ENCODE peak calls at places on chromosomes 16 and 17, in four cellular contexts. One of them, this sample, is unnamed. For H3K4me1, the result is how much of the 10 kb centered on the place peaks cover.

GRCh38 chr16:55843105-55843395 is 10.2 kb upstream of the CES1 start:
- DNase-seq in psoas muscle: no peak
- DNase-seq in heart left ventricle: no peak
- DNase-seq in right lobe of liver: no peak
- DNase-seq in this sample: no peak

GRCh38 chr16:84874004-84874435 is 54.2 kb downstream of the CRISPLD2 start:
- DNase-seq in psoas muscle: peak
- DNase-seq in heart left ventricle: peak
- DNase-seq in right lobe of liver: no peak
- DNase-seq in this sample: no peak

GRCh38 chr16:63188076-63188771 is 1152.0 kb upstream of the CDH8 start:
- DNase-seq in psoas muscle: no peak
- DNase-seq in heart left ventricle: no peak
- DNase-seq in right lobe of liver: no peak
- DNase-seq in this sample: no peak

GRCh38 chr17:19386276-19386863 is 620 bp downstream of the MFAP4 start:
- DNase-seq in psoas muscle: peak
- DNase-seq in heart left ventricle: peak
- DNase-seq in right lobe of liver: peak
- DNase-seq in this sample: peak

GRCh38 chr16:89341274-89341673 is 123.8 kb downstream of the ZNF778 start:
- DNase-seq in psoas muscle: peak
- DNase-seq in heart left ventricle: no peak
- DNase-seq in right lobe of liver: no peak
- DNase-seq in this sample: no peak

GRCh38 chr16:77234611-77235010 is 35.4 kb downstream of the SYCE1L start:
- DNase-seq in psoas muscle: no peak
- DNase-seq in heart left ventricle: no peak
- DNase-seq in right lobe of liver: no peak
- DNase-seq in this sample: no peak

GRCh38 chr16:47538472-47538871 is 77.3 kb downstream of the PHKB start:
- DNase-seq in psoas muscle: no peak
- DNase-seq in heart left ventricle: no peak
- DNase-seq in right lobe of liver: no peak
- DNase-seq in this sample: no peak

GRCh38 chr17:72049914-72050313 is 70.9 kb upstream of the SOX9 start:
- DNase-seq in psoas muscle: no peak
- DNase-seq in heart left ventricle: no peak
- DNase-seq in right lobe of liver: no peak
- DNase-seq in this sample: no peak

GRCh38 chr16:81410643-81411235 is 33.9 kb upstream of the CMIP start:
- DNase-seq in psoas muscle: no peak
- DNase-seq in heart left ventricle: no peak
- DNase-seq in right lobe of liver: no peak
- DNase-seq in this sample: no peak

GRCh38 chr17:2982854-2983636 is 80.4 kb downstream of the OR1D5 start:
- DNase-seq in psoas muscle: peak
- DNase-seq in heart left ventricle: peak
- DNase-seq in right lobe of liver: no peak
- DNase-seq in this sample: peak

GRCh38 chr17:57984226-57984890 is 3.7 kb downstream of the VEZF1 start:
- DNase-seq in psoas muscle: no peak
- DNase-seq in heart left ventricle: no peak
- DNase-seq in right lobe of liver: no peak
- DNase-seq in this sample: no peak

GRCh38 chr17:77453613-77454559 is 313.1 kb downstream of the SEC14L1 start:
- DNase-seq in psoas muscle: no peak
- DNase-seq in heart left ventricle: no peak
- DNase-seq in right lobe of liver: peak
- DNase-seq in this sample: peak

GRCh38 chr16:85259115-85259830 is 147.0 kb upstream of the CIBAR2 start:
- DNase-seq in psoas muscle: no peak
- DNase-seq in heart left ventricle: no peak
- DNase-seq in right lobe of liver: no peak
- DNase-seq in this sample: no peak

GRCh38 chr16:85203462-85203813 is 91.2 kb upstream of the CIBAR2 start:
- DNase-seq in psoas muscle: no peak
- DNase-seq in heart left ventricle: no peak
- DNase-seq in right lobe of liver: no peak
- DNase-seq in this sample: no peak

GRCh38 chr16:72946474-72947194 is 101.3 kb downstream of the ZFHX3 start:
- DNase-seq in psoas muscle: no peak
- DNase-seq in heart left ventricle: peak
- DNase-seq in right lobe of liver: peak
- DNase-seq in this sample: peak

GRCh38 chr17:65857713-65858112 is 296.3 kb upstream of the AXIN2 start:
- DNase-seq in psoas muscle: no peak
- DNase-seq in heart left ventricle: no peak
- DNase-seq in right lobe of liver: no peak
- DNase-seq in this sample: no peak

GRCh38 chr17:47615766-47616424 is 33.8 kb upstream of the KPNB1 start:
- DNase-seq in psoas muscle: no peak
- DNase-seq in heart left ventricle: no peak
- DNase-seq in right lobe of liver: no peak
- DNase-seq in this sample: no peak

GRCh38 chr17:47622179-47622549 is 27.6 kb upstream of the KPNB1 start:
- DNase-seq in psoas muscle: no peak
- DNase-seq in heart left ventricle: no peak
- DNase-seq in right lobe of liver: no peak
- DNase-seq in this sample: no peak

GRCh38 chr17:47620503-47621245 is 29.0 kb upstream of the KPNB1 start:
- DNase-seq in psoas muscle: no peak
- DNase-seq in heart left ventricle: no peak
- DNase-seq in right lobe of liver: no peak
- DNase-seq in this sample: no peak

GRCh38 chr17:47621293-47622178 is 28.2 kb upstream of the KPNB1 start:
- DNase-seq in psoas muscle: peak
- DNase-seq in heart left ventricle: peak
- DNase-seq in right lobe of liver: no peak
- DNase-seq in this sample: peak

DNA sequence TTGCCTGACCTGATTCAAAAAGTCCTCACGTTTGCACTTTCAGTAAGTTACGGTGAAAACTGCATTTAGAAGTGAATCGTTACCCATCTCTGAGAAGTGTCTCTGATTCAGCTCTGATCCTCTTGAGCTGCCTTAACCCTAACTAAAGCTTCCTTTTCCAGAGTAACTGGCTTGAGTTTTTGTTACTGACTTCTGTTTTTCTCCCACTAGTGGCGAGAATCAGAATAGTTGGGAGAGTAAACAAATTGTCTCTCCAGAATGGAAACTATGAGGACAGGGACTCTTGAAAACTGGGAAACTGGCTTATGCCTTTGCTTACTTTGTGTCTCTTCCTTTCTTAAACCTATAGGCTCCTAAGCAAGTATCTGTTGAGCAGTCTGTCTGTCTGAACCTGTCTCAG is 31.3 kb upstream of the KPNB1 start:
- DNase-seq in psoas muscle: no peak
- DNase-seq in heart left ventricle: no peak
- DNase-seq in right lobe of liver: no peak
- DNase-seq in this sample: no peak
- TF ChIP-seq CTCF in psoas muscle: no peak
- TF ChIP-seq CTCF in heart left ventricle: no peak
- TF ChIP-seq CTCF in right lobe of liver: peak
- TF ChIP-seq CTCF in this sample: no peak

DNA sequence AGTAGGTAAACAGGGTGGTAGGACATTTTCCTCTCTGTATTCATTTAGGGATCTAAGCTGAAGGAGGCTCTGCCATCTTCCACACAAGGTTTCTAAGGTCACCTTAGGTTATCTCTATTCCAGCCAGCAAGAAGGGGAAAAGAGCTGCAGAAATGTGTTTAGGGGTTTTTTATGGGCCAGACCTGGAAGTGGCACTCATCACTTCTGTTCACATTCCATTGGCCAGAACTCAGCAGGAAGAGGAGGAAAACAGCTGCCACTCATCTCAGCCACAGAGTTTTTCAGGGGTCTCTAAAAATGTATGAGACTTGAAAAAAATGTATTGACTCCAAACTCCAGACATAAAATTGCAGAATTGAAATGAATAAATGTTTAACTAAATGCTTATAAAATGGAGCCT is 65.8 kb downstream of the FTO start:
- DNase-seq in psoas muscle: no peak
- DNase-seq in heart left ventricle: no peak
- DNase-seq in right lobe of liver: no peak
- DNase-seq in this sample: no peak
- H3K4me1 ChIP-seq in psoas muscle: under half
- H3K4me1 ChIP-seq in heart left ventricle: half or more
- H3K4me1 ChIP-seq in right lobe of liver: under half
- H3K4me1 ChIP-seq in this sample: under half

DNA sequence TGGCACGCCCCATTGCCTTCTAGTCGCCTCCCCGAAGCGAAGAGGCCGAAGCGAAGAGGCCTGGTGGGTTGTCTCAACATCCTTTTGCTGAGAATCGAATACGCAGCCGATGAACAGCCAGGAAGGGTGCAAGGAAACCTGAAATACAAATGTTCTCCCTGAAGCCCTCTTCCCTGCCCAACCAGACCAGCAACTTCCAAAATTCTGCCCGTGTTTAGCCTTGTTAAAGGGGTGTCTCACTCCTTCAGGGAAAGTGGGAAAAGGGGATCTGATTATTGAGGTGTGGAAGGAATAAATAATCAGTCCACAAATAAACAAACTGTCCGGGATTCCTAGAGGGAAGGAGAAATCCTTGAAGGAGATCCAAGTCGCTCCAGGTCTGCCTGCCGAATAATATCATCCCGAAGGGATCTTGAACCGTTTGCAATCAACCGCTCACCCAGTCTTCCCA is 1.4 kb upstream of the FOXC2 start:
- DNase-seq in psoas muscle: no peak
- DNase-seq in heart left ventricle: no peak
- DNase-seq in right lobe of liver: no peak
- DNase-seq in this sample: no peak
- H3K4me3 ChIP-seq in psoas muscle: no peak
- H3K4me3 ChIP-seq in heart left ventricle: peak
- H3K4me3 ChIP-seq in right lobe of liver: no peak
- H3K4me3 ChIP-seq in this sample: peak

GRCh38 chr17:48486557-48486956 is 44.3 kb downstream of the HOXB1 start:
- DNase-seq in psoas muscle: no peak
- DNase-seq in heart left ventricle: no peak
- DNase-seq in right lobe of liver: no peak
- DNase-seq in this sample: no peak
- TF ChIP-seq CTCF in psoas muscle: no peak
- TF ChIP-seq CTCF in heart left ventricle: no peak
- TF ChIP-seq CTCF in right lobe of liver: no peak
- TF ChIP-seq CTCF in this sample: no peak